ENCODE peak calls at places on chromosomes 6 and 20, in nine cellular contexts. O is esophagus squamous epithelium, M is T follicular helper cell, S is lower lobe of right lung, A is fibroblast of lung, Y is RCC 7860, B is ELR, F is HCEC 1CT, R is MV-4-11. C is an unnamed sample.
A peak's percentile ranks its signal among the peaks of the same experiment; 100 is the strongest.

GRCh38 chr20:46791722-46792416 is 82.4 kb downstream of the SLC2A10 start:
- DNase-seq in S (no peak), Y (no peak), R (no peak), O (no peak), A (no peak), B (no peak), M (no peak), F (no peak), C (no peak)

GRCh38 chr20:51696304-51697118 is 71.7 kb downstream of the ATP9A start:
- DNase-seq in M (no peak), O (no peak), S (no peak), R (no peak), A (peak; percentile 35), F (peak; percentile 4), B (peak; percentile 24), Y (no peak), C (peak; percentile 70)

GRCh38 chr6:118489990-118490389 is 58.1 kb upstream of the PLN start:
- DNase-seq in S (no peak), Y (no peak), B (no peak), F (no peak), R (no peak), A (no peak), M (no peak), O (no peak), C (no peak)

GRCh38 chr6:169185692-169186485 is 67.8 kb downstream of the THBS2 start:
- DNase-seq in Y (no peak), A (no peak), R (no peak), F (no peak), S (no peak), M (no peak), B (no peak), O (no peak), C (no peak)

GRCh38 chr20:53032021-53033001 is 60.2 kb downstream of the TSHZ2 start:
- DNase-seq in S (no peak), F (no peak), M (no peak), R (no peak), A (peak; percentile 99), B (no peak), O (no peak), Y (peak; percentile 46), C (peak; percentile 89)

GRCh38 chr6:112906737-112907136 is 559.6 kb downstream of the RFPL4B start:
- DNase-seq in Y (no peak), R (no peak), A (peak; percentile 100), M (no peak), F (no peak), B (no peak), O (no peak), S (no peak), C (peak; percentile 57)

GRCh38 chr6:142756215-142756630 is 188.8 kb downstream of the HIVEP2 start:
- DNase-seq in S (no peak), O (no peak), B (peak; percentile 85), Y (peak; percentile 93), A (peak; percentile 83), M (no peak), R (no peak), F (peak; percentile 35), C (no peak)

GRCh38 chr6:49549691-49550412 is 616 bp upstream of the C6orf141 start:
- DNase-seq in R (no peak), F (no peak), S (no peak), B (no peak), O (no peak), A (no peak), M (no peak), Y (no peak), C (no peak)

GRCh38 chr6:170162011-170162770 is 128.7 kb downstream of the DLL1 start:
- DNase-seq in M (no peak), Y (no peak), F (no peak), O (no peak), B (no peak), R (no peak), S (peak; percentile 39), A (no peak), C (no peak)

GRCh38 chr20:25046736-25047666 is 10.9 kb downstream of the ACSS1 start:
- DNase-seq in O (no peak), A (no peak), S (peak; percentile 31), F (no peak), R (no peak), M (no peak), B (no peak), Y (no peak), C (no peak)

GRCh38 chr20:45998761-45999160 is 9.9 kb upstream of the MMP9 start:
- DNase-seq in Y (no peak), R (peak; percentile 83), M (no peak), S (peak; percentile 51), A (no peak), F (no peak), B (no peak), O (no peak), C (no peak)

GRCh38 chr20:18628330-18628941 is 40.6 kb downstream of the DTD1 start:
- DNase-seq in S (no peak), O (no peak), B (peak; percentile 17), M (no peak), R (no peak), Y (no peak), A (no peak), F (peak; percentile 2), C (no peak)

GRCh38 chr6:15398657-15399287 is 152.9 kb downstream of the JARID2 start:
- DNase-seq in Y (no peak), M (no peak), S (no peak), R (peak; percentile 62), A (no peak), O (no peak), F (no peak), B (no peak), C (no peak)

GRCh38 chr20:53613748-53614147 is 20.1 kb upstream of the ZNF217 start:
- DNase-seq in B (no peak), F (no peak), M (no peak), A (no peak), Y (no peak), R (no peak), S (no peak), O (no peak), C (peak; percentile 55)

GRCh38 chr6:159512571-159512970 is 180.5 kb downstream of the SOD2 start:
- DNase-seq in A (no peak), Y (no peak), R (no peak), O (no peak), M (no peak), B (no peak), F (no peak), S (no peak), C (no peak)

GRCh38 chr20:17638835-17639407 is 43.1 kb downstream of the RRBP1 start:
- DNase-seq in A (no peak), O (no peak), Y (no peak), F (no peak), B (no peak), R (no peak), S (no peak), M (no peak), C (no peak)

GRCh38 chr6:140289186-140289585 is 914.7 kb upstream of the CITED2 start:
- DNase-seq in M (no peak), R (no peak), Y (no peak), A (no peak), S (no peak), O (no peak), B (no peak), F (no peak), C (no peak)

GRCh38 chr20:15411781-15412180 is 1074.4 kb upstream of the FLRT3 start:
- DNase-seq in S (no peak), O (no peak), B (no peak), Y (no peak), F (no peak), R (no peak), A (no peak), M (no peak), C (no peak)

GRCh38 chr20:31494131-31494530 is 19.0 kb downstream of the REM1 start:
- DNase-seq in O (no peak), M (no peak), S (no peak), B (peak; percentile 65), R (peak; percentile 56), Y (peak; percentile 35), A (peak; percentile 31), F (peak; percentile 50), C (peak; percentile 58)

GRCh38 chr6:4928426-4928825 is 75.4 kb downstream of the RPP40 start:
- DNase-seq in S (no peak), A (peak; percentile 78), B (peak; percentile 68), R (peak; percentile 42), O (no peak), F (peak; percentile 67), Y (peak; percentile 59), M (no peak), C (peak; percentile 91)

GRCh38 chr20:53795170-53795569 is 201.5 kb upstream of the ZNF217 start:
- DNase-seq in S (no peak), M (no peak), A (peak; percentile 61), R (no peak), F (peak; percentile 43), O (no peak), B (peak; percentile 68), Y (peak; percentile 47), C (no peak)

GRCh38 chr6:22631101-22631500 is 61.7 kb downstream of the HDGFL1 start:
- DNase-seq in R (no peak), Y (no peak), O (no peak), F (no peak), A (peak; percentile 78), B (no peak), M (no peak), S (no peak), C (peak; percentile 19)

GRCh38 chr6:3825331-3825831 is 23.8 kb upstream of the FAM50B start:
- DNase-seq in Y (peak; percentile 48), F (no peak), M (no peak), A (peak; percentile 68), S (peak; percentile 69), B (peak; percentile 85), R (no peak), O (no peak), C (peak; percentile 74)

GRCh38 chr6:125764105-125764671 is 14.8 kb downstream of the HEY2 start:
- DNase-seq in M (no peak), S (no peak), R (no peak), O (no peak), F (no peak), Y (no peak), B (no peak), A (no peak), C (no peak)

GRCh38 chr6:116524236-116524635 is 12.8 kb downstream of the CALHM5 start:
- DNase-seq in S (no peak), R (no peak), B (no peak), M (no peak), Y (no peak), O (no peak), F (no peak), A (no peak), C (no peak)

GRCh38 chr20:24782221-24782620 is 166.8 kb upstream of the CST7 start:
- DNase-seq in S (peak; percentile 21), Y (no peak), O (no peak), F (no peak), R (no peak), B (no peak), M (no peak), A (no peak), C (no peak)

GRCh38 chr6:161303628-161304340 is 29.9 kb upstream of the AGPAT4 start:
- DNase-seq in O (no peak), F (peak; percentile 86), A (peak; percentile 41), M (no peak), Y (no peak), R (no peak), B (peak; percentile 76), S (no peak), C (no peak)

GRCh38 chr6:21240709-21241108 is 352.8 kb upstream of the SOX4 start:
- DNase-seq in F (peak; percentile 15), B (no peak), S (no peak), A (no peak), R (no peak), O (no peak), Y (no peak), M (no peak), C (peak; percentile 55)

GRCh38 chr20:18794428-18794787 is 19.2 kb upstream of the SCP2D1 start:
- DNase-seq in A (no peak), R (no peak), B (no peak), O (no peak), M (no peak), F (no peak), Y (no peak), S (no peak), C (no peak)

GRCh38 chr20:17530716-17531536 is at the start of gene BFSP1:
- DNase-seq in F (peak; percentile 40), A (peak; percentile 65), O (no peak), M (no peak), S (peak; percentile 67), Y (no peak), R (peak; percentile 53), B (peak; percentile 66), C (peak; percentile 55)

GRCh38 chr6:130831598-130831997 is 4.4 kb downstream of the SMLR1 start:
- DNase-seq in O (no peak), S (no peak), B (no peak), R (no peak), A (peak; percentile 36), F (no peak), M (no peak), Y (no peak), C (no peak)